ENCODE peak calls at places on chromosomes 5 and 9, in seven cellular contexts. G is transverse colon, T is tibial nerve, O is cardiac fibroblast, M is AG04449, K is mucosa of descending colon, V is BJ. E is an unnamed sample.

GRCh38 chr9:116152390-116152789 is 1.2 kb upstream of the PAPPA start:
- DNase-seq in T (no peak), K (no peak), O (peak; percentile 76), M (no peak), G (no peak), V (no peak), E (peak; percentile 19)

GRCh38 chr9:5743109-5743508 is 89.8 kb downstream of the ERMP1 start:
- DNase-seq in K (no peak), T (no peak), M (no peak), O (no peak), V (no peak), G (no peak), E (no peak)

GRCh38 chr9:97740848-97741821 is 44.0 kb upstream of the XPA start:
- DNase-seq in M (no peak), K (peak; percentile 38), V (peak; percentile 11), T (no peak), O (peak; percentile 62), G (peak; percentile 23), E (peak; percentile 66)

GRCh38 chr9:17532461-17532860 is 46.4 kb upstream of the SH3GL2 start:
- DNase-seq in V (no peak), M (no peak), G (no peak), T (no peak), O (no peak), K (no peak), E (no peak)

GRCh38 chr5:132138260-132138659 is 64.7 kb downstream of the CSF2 start:
- DNase-seq in O (peak; percentile 66), T (no peak), V (peak; percentile 51), M (no peak), K (no peak), G (no peak), E (peak; percentile 79)

GRCh38 chr9:20356392-20357206 is 265.7 kb downstream of the MLLT3 start:
- DNase-seq in G (peak; percentile 74), V (peak; percentile 41), K (peak; percentile 84), M (peak; percentile 53), O (peak; percentile 91), T (peak; percentile 59), E (peak; percentile 70)

GRCh38 chr9:117407436-117408022 is 7.3 kb downstream of the ASTN2 start:
- DNase-seq in K (no peak), G (no peak), V (no peak), O (no peak), T (no peak), M (no peak), E (no peak)

GRCh38 chr5:81195334-81195929 is 37.7 kb upstream of the CKMT2 start:
- DNase-seq in V (no peak), M (no peak), T (no peak), G (no peak), O (peak; percentile 3), K (no peak), E (no peak)

GRCh38 chr9:14307989-14308750 is 5.8 kb downstream of the NFIB start:
- DNase-seq in V (no peak), T (no peak), K (no peak), O (peak; percentile 72), M (no peak), G (no peak), E (peak; percentile 62)

GRCh38 chr9:137298401-137298982 is 3.6 kb downstream of the NRARP start:
- DNase-seq in K (peak; percentile 78), O (peak; percentile 59), V (no peak), M (no peak), T (no peak), G (peak; percentile 76), E (no peak)

GRCh38 chr5:83470920-83471404 is 582 bp upstream of the VCAN start:
- DNase-seq in V (no peak), G (no peak), M (no peak), K (peak; percentile 4), T (no peak), O (peak; percentile 25), E (no peak)

GRCh38 chr9:73565833-73566465 is 414.3 kb downstream of the ANXA1 start:
- DNase-seq in T (no peak), K (no peak), O (peak; percentile 62), M (no peak), G (no peak), V (no peak), E (peak; percentile 54)

GRCh38 chr5:149326611-149327010 is 18.7 kb upstream of the GRPEL2 start:
- DNase-seq in O (no peak), K (no peak), M (no peak), G (no peak), T (no peak), V (no peak), E (no peak)

GRCh38 chr9:133341369-133342082 is 5.5 kb upstream of the SURF6 start:
- DNase-seq in K (peak; percentile 37), M (no peak), G (peak; percentile 47), T (peak; percentile 23), O (no peak), V (no peak), E (no peak)

GRCh38 chr5:69300537-69301203 is 31.9 kb downstream of the CCDC125 start:
- DNase-seq in K (no peak), V (no peak), M (no peak), O (peak; percentile 11), G (no peak), T (no peak), E (no peak)

GRCh38 chr5:38540348-38540747 is 16.1 kb downstream of the LIFR start:
- DNase-seq in M (no peak), V (no peak), O (no peak), G (no peak), K (no peak), T (no peak), E (no peak)

GRCh38 chr9:94872921-94873511 is 146.5 kb downstream of the AOPEP start:
- DNase-seq in T (no peak), M (no peak), K (no peak), G (no peak), O (peak; percentile 74), V (no peak), E (no peak)

GRCh38 chr5:64165500-64166200 is at the start of gene RNF180:
- DNase-seq in T (no peak), K (peak; percentile 43), V (no peak), M (no peak), G (peak; percentile 24), O (peak; percentile 36), E (peak; percentile 42)

GRCh38 chr9:34334337-34334824 is 5.0 kb downstream of the NUDT2 start:
- DNase-seq in O (no peak), M (no peak), V (no peak), G (no peak), T (no peak), K (no peak), E (no peak)

GRCh38 chr5:58887721-58888409 is 305.0 kb downstream of the RAB3C start:
- DNase-seq in G (no peak), V (no peak), T (peak; percentile 44), O (peak; percentile 69), K (no peak), M (no peak), E (no peak)

GRCh38 chr5:157543825-157544622 is 31.6 kb downstream of the ADAM19 start:
- DNase-seq in M (no peak), O (peak; percentile 76), T (no peak), G (no peak), K (peak; percentile 30), V (no peak), E (no peak)

GRCh38 chr9:128160603-128160987 is 530 bp downstream of the BBLN start:
- DNase-seq in K (no peak), O (peak; percentile 24), T (no peak), G (peak; percentile 28), V (no peak), M (no peak), E (no peak)

GRCh38 chr5:169272731-169273401 is 28.1 kb downstream of the SLIT3 start:
- DNase-seq in K (no peak), V (no peak), M (no peak), T (no peak), G (no peak), O (no peak), E (no peak)

GRCh38 chr5:169273451-169273850 is 27.5 kb downstream of the SLIT3 start:
- DNase-seq in O (no peak), K (no peak), V (no peak), M (no peak), T (no peak), G (no peak), E (no peak)

GRCh38 chr5:169272111-169272510 is 28.8 kb downstream of the SLIT3 start:
- DNase-seq in M (no peak), O (no peak), V (no peak), T (no peak), K (no peak), G (no peak), E (no peak)

GRCh38 chr5:169268019-169268418 is 32.9 kb downstream of the SLIT3 start:
- DNase-seq in O (no peak), V (peak; percentile 96), M (peak; percentile 44), G (no peak), K (no peak), T (no peak), E (peak; percentile 55)

GRCh38 chr5:169270827-169271226 is 30.1 kb downstream of the SLIT3 start:
- DNase-seq in V (no peak), T (no peak), M (no peak), G (no peak), O (no peak), K (no peak), E (no peak)
- TF ChIP-seq CTCF in V (no peak), T (no peak), M (no peak), G (no peak), O (no peak), K (no peak), E (no peak)

GRCh38 chr9:22208846-22209585 is 199.9 kb upstream of the CDKN2B start:
- DNase-seq in O (no peak), K (no peak), M (no peak), V (no peak), T (no peak), G (no peak), E (peak; percentile 74)
- H3K4me3 ChIP-seq in O (no peak overlapping the region), K (no peak overlapping the region), M (no peak overlapping the region), V (no peak overlapping the region), T (no peak overlapping the region), G (no peak overlapping the region), E (no peak overlapping the region)

GRCh38 chr9:125472562-125472925 is 210.9 kb downstream of the GAPVD1 start:
- DNase-seq in M (no peak), G (no peak), V (no peak), K (no peak), T (no peak), O (no peak), E (no peak)

GRCh38 chr9:125468646-125469045 is 207.0 kb downstream of the GAPVD1 start:
- DNase-seq in O (no peak), M (no peak), G (no peak), K (no peak), T (no peak), V (no peak), E (no peak)

GRCh38 chr9:125472926-125473701 is 211.5 kb downstream of the GAPVD1 start:
- DNase-seq in G (no peak), K (peak; percentile 8), O (peak; percentile 83), T (no peak), M (peak; percentile 9), V (no peak), E (no peak)

GRCh38 chr9:125467341-125467740 is 205.7 kb downstream of the GAPVD1 start:
- DNase-seq in O (peak; percentile 34), T (no peak), G (no peak), M (no peak), V (no peak), K (no peak), E (no peak)

GRCh38 chr9:125470767-125471580 is 209.3 kb downstream of the GAPVD1 start:
- DNase-seq in G (no peak), K (no peak), O (no peak), T (no peak), M (no peak), V (no peak), E (no peak)
- TF ChIP-seq CTCF in G (no peak), K (no peak), O (no peak), T (no peak), M (no peak), V (no peak), E (no peak)

GRCh38 chr9:36575411-36575882 is 2.8 kb downstream of the MELK start:
- DNase-seq in M (no peak), T (no peak), V (no peak), G (no peak), O (peak; percentile 62), K (no peak), E (peak; percentile 45)
- H3K4me3 ChIP-seq in M (no peak overlapping the region), T (no peak overlapping the region), V (no peak overlapping the region), G (no peak overlapping the region), O (no peak overlapping the region), K (no peak overlapping the region), E (peak overlapping the region; percentile 0)

E was measured in mammary epithelial cell.